ENCODE peak calls at places on chromosomes 13 and 19, in ten cellular contexts. P is hippocampal formation; I is fibroblast of lung; C is stimulated activated CD4-positive, alpha-beta T cell treated with anti-CD3 and anti-CD28 coated beads, Interleukin-1b, Interleukin-23, amount 100 ng/mL, for 24 hours; D is MV-4-11; F is upper lobe of right lung; N is Calu3; G is ACHN; S is HT1080; V is PC-3. X is an unnamed sample.

GRCh38 chr19:49361438-49362047 is 673 bp downstream of the TEAD2 start:
- DNase-seq in C (no peak), V (peak; percentile 80), I (peak; percentile 90), G (peak; percentile 71), N (peak; percentile 32), F (peak; percentile 88), D (no peak), S (peak; percentile 29), P (no peak), X (peak; percentile 68)

GRCh38 chr13:97279913-97280312 is 57.8 kb downstream of the MBNL2 start:
- DNase-seq in F (no peak), N (no peak), D (no peak), P (no peak), V (peak; percentile 51), C (no peak), G (no peak), I (peak; percentile 51), S (no peak), X (no peak)

GRCh38 chr13:46339035-46339666 is 47.9 kb downstream of the RUBCNL start:
- DNase-seq in D (peak; percentile 99), P (no peak), F (no peak), G (peak; percentile 36), C (no peak), S (peak; percentile 92), V (peak; percentile 89), N (no peak), I (peak; percentile 27), X (peak; percentile 90)

GRCh38 chr13:28503182-28503980 is 8.5 kb upstream of the FLT1 start:
- DNase-seq in F (no peak), V (no peak), G (no peak), C (no peak), S (no peak), I (no peak), P (no peak), N (no peak), D (no peak), X (no peak)

GRCh38 chr19:8245869-8246835 is 37.0 kb downstream of the CERS4 start:
- DNase-seq in F (no peak), N (no peak), S (no peak), G (no peak), V (no peak), P (no peak), C (no peak), I (no peak), D (no peak), X (no peak)

GRCh38 chr19:34259367-34259865 is 5.1 kb downstream of the GARRE1 start:
- DNase-seq in D (no peak), V (no peak), C (no peak), N (no peak), G (peak; percentile 14), F (no peak), I (no peak), P (no peak), S (no peak), X (no peak)

GRCh38 chr13:111213964-111214726 is 99.0 kb downstream of the ARHGEF7 start:
- DNase-seq in F (no peak), V (no peak), I (no peak), D (peak; percentile 93), G (no peak), C (no peak), N (no peak), S (no peak), P (no peak), X (no peak)

GRCh38 chr19:45103625-45104319 is 10.8 kb downstream of the PPP1R37 start:
- DNase-seq in C (no peak), P (no peak), S (no peak), D (no peak), I (no peak), V (no peak), N (no peak), G (no peak), F (no peak), X (no peak)

GRCh38 chr19:45001087-45001739 is at the start of gene RELB:
- DNase-seq in N (peak; percentile 99), D (peak; percentile 85), F (peak; percentile 98), S (peak; percentile 76), C (peak; percentile 97), I (peak; percentile 84), P (peak; percentile 37), V (peak; percentile 86), G (peak; percentile 87), X (peak; percentile 95)

GRCh38 chr13:66400292-66400691 is 829.8 kb downstream of the PCDH9 start:
- DNase-seq in P (no peak), I (no peak), G (no peak), D (no peak), S (no peak), F (no peak), N (no peak), V (no peak), C (no peak), X (no peak)

GRCh38 chr19:11843741-11844140 is 4.8 kb upstream of the ZNF439 start:
- DNase-seq in F (no peak), N (no peak), C (no peak), V (no peak), G (no peak), S (no peak), P (no peak), I (no peak), D (no peak), X (no peak)

GRCh38 chr13:39672378-39673132 is 17.1 kb downstream of the COG6 start:
- DNase-seq in I (no peak), V (no peak), G (no peak), S (no peak), C (no peak), F (no peak), D (no peak), N (no peak), P (no peak), X (no peak)

GRCh38 chr19:42074513-42075363 is 1.2 kb upstream of the ZNF574 start:
- DNase-seq in I (no peak), G (peak; percentile 29), D (no peak), V (no peak), P (no peak), F (no peak), C (no peak), S (no peak), N (peak; percentile 54), X (no peak)

GRCh38 chr19:51688665-51689571 is 4.2 kb upstream of the SPACA6 start:
- DNase-seq in C (no peak), G (peak; percentile 89), I (peak; percentile 96), D (no peak), F (peak; percentile 93), S (peak; percentile 95), V (peak; percentile 94), P (peak; percentile 97), N (peak; percentile 96), X (peak; percentile 95)

GRCh38 chr19:28606269-28607032 is 606.5 kb downstream of the UQCRFS1 start:
- DNase-seq in F (no peak), G (no peak), I (no peak), D (peak; percentile 100), S (no peak), C (no peak), N (peak; percentile 53), P (no peak), V (no peak), X (no peak)

GRCh38 chr13:113753171-113753570 is 5.9 kb upstream of the TMEM255B start:
- DNase-seq in D (no peak), N (no peak), C (no peak), G (no peak), I (no peak), F (no peak), P (no peak), V (no peak), S (no peak), X (no peak)

GRCh38 chr13:37868691-37869505 is 674 bp downstream of the TRPC4 start:
- DNase-seq in G (peak; percentile 49), V (no peak), F (no peak), C (no peak), P (no peak), N (no peak), D (no peak), I (peak; percentile 39), S (no peak), X (no peak)

GRCh38 chr13:109451726-109452125 is 334.7 kb downstream of the IRS2 start:
- DNase-seq in G (no peak), P (no peak), D (no peak), C (no peak), I (no peak), F (no peak), V (no peak), S (peak; percentile 15), N (no peak), X (no peak)

GRCh38 chr19:16418597-16418962 is 53.2 kb downstream of the EPS15L1 start:
- DNase-seq in P (no peak), I (no peak), G (no peak), N (no peak), F (no peak), V (no peak), D (no peak), S (no peak), C (no peak), X (no peak)

GRCh38 chr13:89925107-89925506 is 1422.4 kb upstream of the MIR17HG start:
- DNase-seq in I (peak; percentile 77), G (peak; percentile 49), N (peak; percentile 1), V (peak; percentile 53), F (no peak), P (no peak), S (peak; percentile 51), C (no peak), D (peak; percentile 25), X (peak; percentile 61)

X was measured in MCF 10A.